ENCODE peak calls at places on chromosomes 11 and 22, in four cellular contexts. B is HepG2, Y is K562, U is GM12878. I is an unnamed sample.

GRCh38 chr11:35662061-35662648 is 420 bp upstream of the TRIM44 start:
- DNase-seq in Y (no peak), B (peak), U (peak), I (peak)

GRCh38 chr11:33402066-33402465 is 144.9 kb downstream of the HIPK3 start:
- DNase-seq in B (no peak), U (no peak), Y (peak), I (no peak)

GRCh38 chr11:7577226-7577882 is 63.6 kb downstream of the PPFIBP2 start:
- DNase-seq in B (no peak), Y (no peak), U (no peak), I (peak)

GRCh38 chr22:29731058-29731850 is 11.5 kb downstream of the CABP7 start:
- DNase-seq in U (no peak), Y (no peak), B (no peak), I (no peak)

GRCh38 chr22:39114157-39114511 is 17.1 kb downstream of the APOBEC3H start:
- DNase-seq in B (no peak), Y (no peak), U (no peak), I (no peak)

GRCh38 chr11:101345891-101346290 is 216.3 kb upstream of the PGR start:
- DNase-seq in Y (no peak), U (no peak), B (no peak), I (no peak)

GRCh38 chr22:47172771-47173534 is 410.5 kb downstream of the TBC1D22A start:
- DNase-seq in Y (no peak), U (no peak), B (no peak), I (no peak)

GRCh38 chr22:49021097-49021925 is 806.4 kb downstream of the BRD1 start:
- DNase-seq in B (no peak), Y (no peak), U (no peak), I (peak)

GRCh38 chr11:94793822-94794221 is 25.7 kb downstream of the AMOTL1 start:
- DNase-seq in Y (no peak), B (no peak), U (no peak), I (no peak)

GRCh38 chr11:57349491-57350274 is 11.5 kb downstream of the P2RX3 start:
- DNase-seq in B (peak), Y (peak), U (no peak), I (peak)

GRCh38 chr11:126338346-126339055 is 17.0 kb upstream of the ST3GAL4 start:
- DNase-seq in Y (no peak), B (no peak), U (no peak), I (no peak)

GRCh38 chr11:23192256-23192655 is 332.0 kb upstream of the CCDC179 start:
- DNase-seq in Y (no peak), B (no peak), U (no peak), I (no peak)

GRCh38 chr11:2137202-2138071 is 1.8 kb downstream of the IGF2 start:
- DNase-seq in B (peak), Y (peak), U (no peak), I (peak)

GRCh38 chr11:109644158-109644557 is 222.2 kb downstream of the C11orf87 start:
- DNase-seq in B (no peak), Y (no peak), U (no peak), I (peak)

GRCh38 chr11:122850076-122850631 is 11.9 kb downstream of the CRTAM start:
- DNase-seq in U (no peak), B (no peak), Y (no peak), I (no peak)

GRCh38 chr11:78825531-78825930 is 250.9 kb upstream of the NARS2 start:
- DNase-seq in B (no peak), U (no peak), Y (no peak), I (no peak)

GRCh38 chr22:24517446-24517845 is 22.3 kb downstream of the UPB1 start:
- DNase-seq in Y (no peak), B (no peak), U (no peak), I (no peak)

GRCh38 chr22:41217553-41218157 is 12.5 kb downstream of the L3MBTL2 start:
- DNase-seq in B (no peak), Y (no peak), U (no peak), I (no peak)

GRCh38 chr11:78069465-78069864 is 5.8 kb downstream of the THRSP start:
- DNase-seq in B (no peak), Y (no peak), U (no peak), I (no peak)

GRCh38 chr11:121270286-121270685 is 22.3 kb upstream of the SC5D start:
- DNase-seq in U (no peak), B (no peak), Y (no peak), I (no peak)

GRCh38 chr11:6898911-6899310 is 6.6 kb upstream of the OR2D2 start:
- DNase-seq in Y (no peak), U (no peak), B (no peak), I (no peak)

GRCh38 chr11:6647282-6647679 is 8.3 kb downstream of the DCHS1 start:
- DNase-seq in Y (no peak), B (no peak), U (no peak), I (peak)

GRCh38 chr11:61486779-61487178 is 21.8 kb upstream of the LRRC10B start:
- DNase-seq in U (no peak), Y (no peak), B (no peak), I (no peak)

DNA sequence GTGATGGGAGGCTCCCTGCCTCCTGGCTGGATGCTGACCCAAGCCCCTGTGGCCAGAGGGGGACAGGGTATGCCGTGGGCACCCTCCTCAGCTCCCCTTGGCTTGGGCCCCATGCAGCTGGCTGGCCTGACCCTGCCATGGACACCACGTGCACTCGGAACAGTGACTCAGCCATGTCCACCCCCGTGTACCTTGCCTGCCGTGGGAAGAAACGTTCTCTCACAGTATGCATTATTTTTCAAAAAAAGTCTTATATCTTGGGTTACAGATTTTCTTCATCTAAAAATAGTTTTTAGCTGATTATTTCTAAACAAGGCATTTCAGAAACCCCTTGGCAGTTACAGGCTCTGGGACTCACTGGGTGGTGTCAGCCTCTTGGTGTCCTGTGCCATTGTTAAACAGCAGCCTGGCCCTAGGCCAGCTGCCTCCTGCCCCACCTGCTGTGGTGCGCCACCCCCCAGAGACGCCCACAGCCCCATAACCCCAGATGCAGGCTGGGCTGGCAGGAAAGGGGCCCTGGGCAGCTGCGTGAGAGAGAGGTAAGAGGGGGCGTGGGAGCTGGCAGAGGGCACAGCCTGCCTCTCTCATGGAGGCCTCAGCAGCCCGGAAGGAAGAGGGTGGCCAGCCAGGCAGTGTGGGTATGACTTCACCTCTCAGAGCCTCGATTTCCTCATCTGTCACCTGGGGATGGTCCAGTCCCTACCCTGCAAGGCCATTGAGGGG is 99.8 kb downstream of the MORC2 start:
- DNase-seq in B (no peak), U (no peak), Y (no peak), I (peak)
- TF ChIP-seq RFX5 in B (no peak), U (no peak), Y (no peak), I (no peak)

GRCh38 chr11:111730871-111731591 is 35.2 kb downstream of the PPP2R1B start:
- DNase-seq in U (no peak), B (no peak), Y (no peak), I (peak)
- TF ChIP-seq FOXM1 in U (no peak), B (no peak), Y (no peak), I (no peak)

GRCh38 chr22:37240941-37241320 is 3.1 kb downstream of the RAC2 start:
- DNase-seq in U (no peak), B (no peak), Y (no peak), I (peak)

GRCh38 chr22:37242395-37242918 is 1.6 kb downstream of the RAC2 start:
- DNase-seq in B (no peak), U (peak), Y (peak), I (peak)

GRCh38 chr22:37240240-37240940 is 3.7 kb downstream of the RAC2 start:
- DNase-seq in Y (no peak), U (no peak), B (no peak), I (no peak)

GRCh38 chr22:37239336-37240239 is 4.5 kb downstream of the RAC2 start:
- DNase-seq in Y (no peak), U (no peak), B (no peak), I (peak)

GRCh38 chr22:37241351-37242142 is 2.5 kb downstream of the RAC2 start:
- DNase-seq in B (no peak), Y (no peak), U (no peak), I (peak)
- TF ChIP-seq RFX5 in B (no peak), Y (no peak), U (no peak), I (no peak)

GRCh38 chr11:84390441-84391078 is 1104.4 kb upstream of the CCDC90B start:
- DNase-seq in Y (no peak), B (no peak), U (no peak), I (no peak)

GRCh38 chr11:84383571-84383970 is 1097.4 kb upstream of the CCDC90B start:
- DNase-seq in U (no peak), B (no peak), Y (no peak), I (no peak)

GRCh38 chr11:84381666-84382065 is 1095.5 kb upstream of the CCDC90B start:
- DNase-seq in U (no peak), Y (no peak), B (no peak), I (no peak)

GRCh38 chr11:84384637-84385227 is 1098.6 kb upstream of the CCDC90B start:
- DNase-seq in U (no peak), B (peak), Y (peak), I (peak)
- TF ChIP-seq FOXM1 in U (no peak), B (no peak), Y (no peak), I (no peak)

I was measured in SK-N-SH.